ENCODE peak calls at places on chromosomes 4 and X, in ten cellular contexts. Z, J, S, C, M, V, W, D, B and U are unnamed samples.

GRCh38 chr4:186722856-186723206 is 825 bp downstream of the FAT1 start:
- DNase-seq in Z (no peak), J (no peak), S (no peak), C (no peak), M (no peak), V (no peak), W (no peak), D (no peak), B (no peak), U (no peak)

GRCh38 chr4:136687596-136687995 is 844.7 kb downstream of the PCDH18 start:
- DNase-seq in Z (no peak), J (no peak), S (no peak), C (no peak), M (no peak), V (no peak), W (no peak), D (no peak), B (no peak), U (no peak)

GRCh38 chr4:150591904-150592303 is 10.0 kb downstream of the MAB21L2 start:
- DNase-seq in Z (no peak), J (no peak), S (no peak), C (no peak), M (no peak), V (no peak), W (no peak), D (no peak), B (no peak), U (no peak)

GRCh38 chr4:61678297-61678696 is 478.2 kb downstream of the ADGRL3 start:
- DNase-seq in Z (no peak), J (no peak), S (no peak), C (no peak), M (no peak), V (no peak), W (no peak), D (no peak), B (no peak), U (no peak)

GRCh38 chrX:20311505-20311904 is 44.8 kb upstream of the RPS6KA3 start:
- DNase-seq in Z (no peak), J (no peak), S (no peak), C (no peak), M (no peak), V (no peak), W (no peak), D (no peak), B (no peak), U (no peak)

GRCh38 chrX:72685810-72686465 is 28.2 kb downstream of the PHKA1 start:
- DNase-seq in Z (peak; percentile 16), J (no peak), S (no peak), C (no peak), M (no peak), V (no peak), W (no peak), D (peak; percentile 37), B (no peak), U (no peak)

GRCh38 chrX:66163849-66164401 is at the start of gene HEPH:
- DNase-seq in Z (no peak), J (no peak), S (no peak), C (no peak), M (peak; percentile 50), V (peak; percentile 79), W (peak; percentile 2), D (peak; percentile 34), B (no peak), U (no peak)

GRCh38 chr4:3201718-3202702 is 46.9 kb upstream of the MSANTD1 start:
- DNase-seq in Z (no peak), J (no peak), S (peak; percentile 30), C (no peak), M (peak; percentile 54), V (peak; percentile 41), W (peak; percentile 93), D (peak; percentile 69), B (peak; percentile 60), U (no peak)

GRCh38 chr4:77190053-77190452 is 33.0 kb downstream of the CCNG2 start:
- DNase-seq in Z (no peak), J (no peak), S (no peak), C (no peak), M (no peak), V (no peak), W (no peak), D (peak; percentile 6), B (no peak), U (no peak)

GRCh38 chr4:37792241-37792640 is 34.2 kb upstream of the PGM2 start:
- DNase-seq in Z (no peak), J (no peak), S (no peak), C (no peak), M (no peak), V (no peak), W (no peak), D (no peak), B (no peak), U (no peak)

GRCh38 chr4:167943872-167944505 is 148.3 kb upstream of the ANXA10 start:
- DNase-seq in Z (no peak), J (no peak), S (no peak), C (no peak), M (no peak), V (no peak), W (no peak), D (no peak), B (no peak), U (no peak)

GRCh38 chrX:31165241-31166035 is 93.6 kb upstream of the FTHL17 start:
- DNase-seq in Z (no peak), J (no peak), S (no peak), C (no peak), M (no peak), V (no peak), W (no peak), D (peak; percentile 15), B (no peak), U (no peak)

GRCh38 chr4:40953253-40954118 is 203.7 kb downstream of the NSUN7 start:
- DNase-seq in Z (no peak), J (peak; percentile 16), S (no peak), C (no peak), M (no peak), V (no peak), W (no peak), D (no peak), B (no peak), U (no peak)

GRCh38 chr4:154939851-154940250 is 158.8 kb downstream of the RBM46 start:
- DNase-seq in Z (no peak), J (no peak), S (no peak), C (no peak), M (no peak), V (no peak), W (peak; percentile 2), D (no peak), B (no peak), U (no peak)

GRCh38 chr4:99634742-99635360 is 22.8 kb downstream of the C4orf54 start:
- DNase-seq in Z (no peak), J (no peak), S (no peak), C (no peak), M (no peak), V (no peak), W (no peak), D (no peak), B (no peak), U (no peak)
- TF ChIP-seq POLR2A in Z (no peak), J (no peak), S (no peak), C (no peak), M (no peak), V (no peak), W (no peak), D (no peak), B (no peak), U (no peak)

DNA sequence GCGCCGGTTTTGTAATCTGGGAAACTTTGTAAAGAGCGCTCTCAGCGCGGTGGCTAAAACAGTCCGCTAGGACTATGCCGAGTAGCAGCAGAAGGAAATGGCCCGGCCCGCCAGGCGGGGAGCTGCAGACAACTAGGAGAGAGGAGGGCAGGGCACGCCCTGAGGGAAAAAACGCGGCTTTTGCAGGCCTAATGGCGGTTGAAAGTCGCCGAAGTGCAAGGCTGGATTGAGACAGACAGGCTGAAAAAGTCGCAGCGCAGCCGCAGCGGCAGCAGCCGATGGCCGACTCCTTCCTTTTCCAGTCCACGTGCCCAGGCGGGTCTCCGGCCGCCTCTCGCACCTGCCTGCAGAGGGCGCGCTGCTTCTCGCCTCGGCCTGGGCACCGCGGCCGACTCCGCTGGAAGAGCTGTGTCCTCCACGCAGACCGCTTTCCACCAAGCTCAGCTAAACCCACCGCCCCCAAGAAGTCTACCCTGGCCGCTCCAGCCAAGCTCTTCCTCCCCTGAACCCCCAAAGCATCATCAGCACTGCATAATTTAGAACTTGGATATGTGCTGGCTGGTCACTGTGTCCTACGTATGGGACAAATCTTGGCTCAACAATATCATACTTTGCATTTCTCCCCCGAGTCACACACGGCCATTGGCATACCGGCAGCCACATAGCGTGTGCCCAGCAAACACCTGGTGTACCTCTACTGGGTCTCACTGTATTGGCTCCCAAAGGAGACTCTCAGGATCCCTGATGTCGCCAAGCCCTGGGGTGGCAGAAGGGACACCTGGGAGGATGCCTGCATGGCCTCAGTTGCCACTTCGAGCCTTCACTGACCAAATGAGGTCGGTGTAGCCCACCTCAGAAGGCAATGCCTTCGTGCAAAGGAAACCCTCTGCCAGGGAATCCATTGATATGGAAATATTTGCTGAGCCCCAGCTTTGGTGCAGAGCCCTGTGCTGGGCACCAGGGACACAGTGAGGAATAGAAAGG is 14.5 kb downstream of the SLC25A5 start:
- DNase-seq in Z (peak; percentile 32), J (peak; percentile 52), S (peak; percentile 38), C (peak; percentile 54), M (peak; percentile 81), V (peak; percentile 76), W (peak; percentile 84), D (peak; percentile 39), B (peak; percentile 77), U (no peak)
- TF ChIP-seq POLR2A in Z (no peak), J (no peak), S (no peak), C (no peak), M (peak; percentile 44), V (no peak), W (peak; percentile 42), D (no peak), B (no peak), U (no peak)

GRCh38 chr4:5638976-5639375 is 69.4 kb downstream of the EVC2 start:
- DNase-seq in Z (no peak), J (no peak), S (no peak), C (no peak), M (no peak), V (no peak), W (no peak), D (peak; percentile 81), B (no peak), U (no peak)
- TF ChIP-seq POLR2A in Z (no peak), J (no peak), S (no peak), C (no peak), M (no peak), V (no peak), W (no peak), D (no peak), B (no peak), U (no peak)

DNA sequence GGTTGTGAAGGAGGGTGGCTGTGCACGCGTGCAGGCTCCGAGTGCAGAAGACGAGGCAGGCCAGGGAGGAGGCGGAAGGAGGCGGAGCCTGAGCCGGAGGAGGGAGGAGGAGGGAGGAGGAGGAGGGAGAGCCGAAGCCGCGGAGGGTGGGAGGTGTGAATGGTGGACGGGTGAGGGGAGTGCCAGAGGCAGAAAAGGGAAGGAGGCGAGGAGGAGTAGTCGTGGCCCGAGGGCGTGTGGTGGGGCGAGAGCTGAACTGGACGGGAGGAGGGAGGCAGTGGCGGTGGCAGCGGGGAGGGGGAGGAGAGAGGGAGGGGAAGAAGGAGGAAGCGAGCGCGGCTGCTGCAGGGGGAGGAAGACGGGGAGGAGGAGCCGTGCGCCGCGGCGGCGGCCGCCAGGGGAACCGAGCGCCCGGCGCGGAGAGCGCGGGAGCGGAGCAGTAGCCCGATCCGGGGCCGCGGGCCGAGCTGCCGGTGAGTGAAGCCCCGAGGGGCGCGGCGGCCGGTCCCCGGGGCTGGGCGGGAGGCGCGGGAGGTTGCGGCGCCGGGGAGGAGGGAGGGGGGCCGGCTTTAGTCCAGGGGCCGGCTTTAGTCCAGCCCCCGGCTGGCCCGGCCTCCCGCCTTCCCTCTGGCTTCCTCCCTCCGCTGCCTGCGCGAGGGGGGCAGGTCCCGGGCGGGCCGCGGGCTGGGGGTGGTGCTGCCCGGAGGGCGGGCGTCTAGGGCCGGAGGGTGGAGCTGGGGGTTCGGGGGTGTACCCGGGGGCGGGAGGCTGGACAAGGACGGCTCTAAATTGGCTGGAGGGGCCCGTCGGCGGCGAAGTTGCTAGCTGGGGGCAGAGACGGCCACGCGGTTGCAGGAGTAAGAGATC is at the start of gene TMEM164:
- DNase-seq in Z (peak; percentile 74), J (peak; percentile 70), S (peak; percentile 69), C (peak; percentile 59), M (peak; percentile 88), V (peak; percentile 92), W (peak; percentile 96), D (peak; percentile 66), B (peak; percentile 87), U (peak; percentile 37)
- TF ChIP-seq POLR2A in Z (no peak), J (peak; percentile 80), S (peak; percentile 62), C (no peak), M (peak; percentile 25), V (peak; percentile 77), W (peak; percentile 21), D (peak; percentile 24), B (no peak), U (no peak)